ENCODE peak calls at places on chromosomes 2 and 18, in five cellular contexts. I is HCT116, D is HL-60, B is SK-N-SH, N is GM12878. G is an unnamed sample.

GRCh38 chr2:163715199-163715598 is 20.6 kb downstream of the FIGN start:
- DNase-seq in I (no peak), D (no peak), B (no peak), N (no peak), G (no peak)

GRCh38 chr2:53632714-53633113 is 134.9 kb upstream of the CHAC2 start:
- DNase-seq in I (no peak), D (no peak), B (no peak), N (no peak), G (no peak)

GRCh38 chr2:241771286-241772062 is 5.1 kb upstream of the GAL3ST2 start:
- DNase-seq in I (no peak), D (peak; percentile 36), B (peak; percentile 41), N (no peak), G (no peak)

GRCh38 chr2:199696048-199696447 is 154.9 kb downstream of the FTCDNL1 start:
- DNase-seq in I (no peak), D (no peak), B (no peak), N (no peak), G (no peak)

GRCh38 chr18:74516271-74517235 is 17.7 kb upstream of the CNDP1 start:
- DNase-seq in I (no peak), D (no peak), B (no peak), N (no peak), G (no peak)

GRCh38 chr2:149055751-149056150 is 17.3 kb downstream of the LYPD6B start:
- DNase-seq in I (no peak), D (no peak), B (no peak), N (no peak), G (no peak)

GRCh38 chr2:98043101-98043500 is 43.9 kb upstream of the VWA3B start:
- DNase-seq in I (no peak), D (no peak), B (no peak), N (no peak), G (no peak)

GRCh38 chr2:166803314-166803986 is 84.8 kb upstream of the XIRP2 start:
- DNase-seq in I (no peak), D (no peak), B (peak; percentile 26), N (no peak), G (no peak)

GRCh38 chr2:207629553-207629952 is 4.4 kb upstream of the METTL21A start:
- DNase-seq in I (no peak), D (no peak), B (no peak), N (no peak), G (no peak)

GRCh38 chr2:69163109-69163508 is 150.1 kb downstream of the ANTXR1 start:
- DNase-seq in I (peak; percentile 47), D (peak; percentile 85), B (no peak), N (peak; percentile 53), G (peak; percentile 67)

GRCh38 chr18:40810371-40810770 is 1144.7 kb upstream of the PIK3C3 start:
- DNase-seq in I (no peak), D (no peak), B (no peak), N (no peak), G (no peak)

GRCh38 chr2:7661532-7661931 is 744.3 kb downstream of the RNF144A start:
- DNase-seq in I (no peak), D (no peak), B (no peak), N (no peak), G (no peak)

GRCh38 chr2:10574911-10575310 is 114.9 kb downstream of the NOL10 start:
- DNase-seq in I (no peak), D (no peak), B (no peak), N (no peak), G (no peak)

GRCh38 chr18:13630869-13631268 is 95.5 kb downstream of the FAM210A start:
- DNase-seq in I (no peak), D (no peak), B (no peak), N (no peak), G (no peak)

GRCh38 chr2:240435955-240436625 is 627 bp downstream of the GPC1 start:
- DNase-seq in I (no peak), D (no peak), B (peak; percentile 78), N (no peak), G (no peak)

GRCh38 chr2:240433973-240434727 is 1.3 kb upstream of the GPC1 start:
- DNase-seq in I (peak; percentile 81), D (no peak), B (no peak), N (no peak), G (peak; percentile 83)

GRCh38 chr2:240436626-240437180 is 1.2 kb downstream of the GPC1 start:
- DNase-seq in I (no peak), D (no peak), B (no peak), N (no peak), G (no peak)

GRCh38 chr2:240434728-240435456 is 571 bp upstream of the GPC1 start:
- DNase-seq in I (peak; percentile 69), D (peak; percentile 27), B (peak; percentile 99), N (no peak), G (peak; percentile 91)

GRCh38 chr2:240435457-240435954 is at the start of gene GPC1:
- DNase-seq in I (peak; percentile 45), D (no peak), B (peak; percentile 96), N (no peak), G (peak; percentile 73)
- TF ChIP-seq REST in I (no peak), D (no peak), B (no peak), N (no peak), G (no peak)

GRCh38 chr2:121530210-121530562 is 494 bp upstream of the RNU4ATAC start:
- DNase-seq in I (peak; percentile 71), D (no peak), B (peak; percentile 87), N (peak; percentile 52), G (peak; percentile 66)

GRCh38 chr2:121532894-121533293 is 2.2 kb downstream of the RNU4ATAC start:
- DNase-seq in I (peak; percentile 7), D (peak; percentile 18), B (no peak), N (no peak), G (no peak)

GRCh38 chr2:121534007-121534406 is 3.3 kb downstream of the RNU4ATAC start:
- DNase-seq in I (no peak), D (no peak), B (no peak), N (no peak), G (no peak)

GRCh38 chr2:121530563-121531334 is at the start of gene RNU4ATAC:
- DNase-seq in I (peak; percentile 99), D (peak; percentile 93), B (peak; percentile 83), N (peak; percentile 99), G (peak; percentile 82)

DNA sequence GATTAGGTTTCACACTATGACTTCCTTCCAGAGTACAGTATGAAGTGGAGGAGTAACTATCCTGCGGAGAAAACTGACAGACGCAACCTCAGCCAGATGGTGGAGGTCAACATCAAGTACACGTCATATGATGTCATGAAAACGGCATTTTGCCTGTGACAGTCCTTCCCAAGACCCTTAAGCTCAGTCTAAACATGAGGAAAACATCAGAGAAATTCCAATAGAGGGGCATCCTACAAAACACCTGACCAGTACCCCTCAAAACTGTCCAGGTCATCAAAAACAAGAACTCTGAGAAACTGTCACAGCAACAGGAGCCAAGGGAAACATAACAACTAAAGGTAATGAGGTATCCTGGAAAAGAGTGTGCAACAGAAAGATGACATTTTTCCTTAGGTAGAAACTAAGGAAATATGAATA is 1.7 kb downstream of the RNU4ATAC start:
- DNase-seq in I (no peak), D (peak; percentile 44), B (no peak), N (no peak), G (peak; percentile 18)
- TF ChIP-seq REST in I (no peak), D (no peak), B (no peak), N (no peak), G (no peak)

GRCh38 chr18:57301573-57302230 is 50.7 kb upstream of the ST8SIA3 start:
- DNase-seq in I (no peak), D (no peak), B (peak; percentile 46), N (no peak), G (no peak)
- TF ChIP-seq REST in I (no peak), D (no peak), B (no peak), N (no peak), G (no peak)

GRCh38 chr2:233063269-233063975 is 3.3 kb downstream of the INPP5D start:
- DNase-seq in I (no peak), D (no peak), B (no peak), N (peak; percentile 87), G (no peak)
- TF ChIP-seq REST in I (no peak), D (no peak), B (no peak), N (no peak), G (no peak)

GRCh38 chr2:133836220-133836619 is 268.0 kb upstream of the NCKAP5 start:
- DNase-seq in I (no peak), D (no peak), B (no peak), N (no peak), G (no peak)
- TF ChIP-seq REST in I (no peak), D (no peak), B (no peak), N (no peak), G (no peak)

G was measured in A549.